ENCODE peak calls at places on chromosome 6, in ten cellular contexts. One of them, this sample, is unnamed.

GRCh38 chr6:151284012-151284411 is 44.2 kb downstream of the AKAP12 start:
- DNase-seq in A549: no peak
- DNase-seq in stomach: no peak
- DNase-seq in mucosa of descending colon: no peak
- DNase-seq in esophagus squamous epithelium: no peak
- DNase-seq in sigmoid colon: peak
- DNase-seq in tibial nerve: no peak
- DNase-seq in psoas muscle: no peak
- DNase-seq in heart left ventricle: no peak
- DNase-seq in cardiac fibroblast: no peak
- DNase-seq in this sample: no peak

GRCh38 chr6:37303091-37303620 is 45.2 kb upstream of the TMEM217 start:
- DNase-seq in A549: no peak
- DNase-seq in stomach: no peak
- DNase-seq in mucosa of descending colon: no peak
- DNase-seq in esophagus squamous epithelium: no peak
- DNase-seq in sigmoid colon: no peak
- DNase-seq in tibial nerve: no peak
- DNase-seq in psoas muscle: no peak
- DNase-seq in heart left ventricle: no peak
- DNase-seq in cardiac fibroblast: no peak
- DNase-seq in this sample: no peak

GRCh38 chr6:131129657-131130545 is 5.4 kb upstream of the AKAP7 start:
- DNase-seq in A549: no peak
- DNase-seq in stomach: no peak
- DNase-seq in mucosa of descending colon: no peak
- DNase-seq in esophagus squamous epithelium: no peak
- DNase-seq in sigmoid colon: no peak
- DNase-seq in tibial nerve: no peak
- DNase-seq in psoas muscle: no peak
- DNase-seq in heart left ventricle: no peak
- DNase-seq in cardiac fibroblast: no peak
- DNase-seq in this sample: no peak

GRCh38 chr6:18362058-18362561 is 25.0 kb upstream of the RNF144B start:
- DNase-seq in A549: no peak
- DNase-seq in stomach: no peak
- DNase-seq in mucosa of descending colon: no peak
- DNase-seq in esophagus squamous epithelium: no peak
- DNase-seq in sigmoid colon: no peak
- DNase-seq in tibial nerve: no peak
- DNase-seq in psoas muscle: no peak
- DNase-seq in heart left ventricle: no peak
- DNase-seq in cardiac fibroblast: peak
- DNase-seq in this sample: no peak

GRCh38 chr6:16519265-16520242 is 241.7 kb downstream of the ATXN1 start:
- DNase-seq in A549: no peak
- DNase-seq in stomach: no peak
- DNase-seq in mucosa of descending colon: no peak
- DNase-seq in esophagus squamous epithelium: no peak
- DNase-seq in sigmoid colon: no peak
- DNase-seq in tibial nerve: no peak
- DNase-seq in psoas muscle: no peak
- DNase-seq in heart left ventricle: no peak
- DNase-seq in cardiac fibroblast: peak
- DNase-seq in this sample: no peak

GRCh38 chr6:52526634-52527033 is 50.2 kb downstream of the TRAM2 start:
- DNase-seq in A549: no peak
- DNase-seq in stomach: no peak
- DNase-seq in mucosa of descending colon: no peak
- DNase-seq in esophagus squamous epithelium: no peak
- DNase-seq in sigmoid colon: no peak
- DNase-seq in tibial nerve: no peak
- DNase-seq in psoas muscle: no peak
- DNase-seq in heart left ventricle: no peak
- DNase-seq in cardiac fibroblast: no peak
- DNase-seq in this sample: no peak

GRCh38 chr6:6599468-6599873 is 11.0 kb downstream of the LY86 start:
- DNase-seq in A549: no peak
- DNase-seq in stomach: no peak
- DNase-seq in mucosa of descending colon: peak
- DNase-seq in esophagus squamous epithelium: no peak
- DNase-seq in sigmoid colon: peak
- DNase-seq in tibial nerve: no peak
- DNase-seq in psoas muscle: no peak
- DNase-seq in heart left ventricle: peak
- DNase-seq in cardiac fibroblast: no peak
- DNase-seq in this sample: no peak

GRCh38 chr6:6825986-6826901 is 237.7 kb downstream of the LY86 start:
- DNase-seq in A549: no peak
- DNase-seq in stomach: peak
- DNase-seq in mucosa of descending colon: peak
- DNase-seq in esophagus squamous epithelium: no peak
- DNase-seq in sigmoid colon: peak
- DNase-seq in tibial nerve: no peak
- DNase-seq in psoas muscle: peak
- DNase-seq in heart left ventricle: peak
- DNase-seq in cardiac fibroblast: peak
- DNase-seq in this sample: no peak

GRCh38 chr6:144152334-144152900 is 2.1 kb downstream of the STX11 start:
- DNase-seq in A549: no peak
- DNase-seq in stomach: no peak
- DNase-seq in mucosa of descending colon: no peak
- DNase-seq in esophagus squamous epithelium: no peak
- DNase-seq in sigmoid colon: no peak
- DNase-seq in tibial nerve: no peak
- DNase-seq in psoas muscle: no peak
- DNase-seq in heart left ventricle: no peak
- DNase-seq in cardiac fibroblast: no peak
- DNase-seq in this sample: no peak

GRCh38 chr6:150352321-150353296 is 16.2 kb upstream of the IYD start:
- DNase-seq in A549: peak
- DNase-seq in stomach: no peak
- DNase-seq in mucosa of descending colon: no peak
- DNase-seq in esophagus squamous epithelium: no peak
- DNase-seq in sigmoid colon: no peak
- DNase-seq in tibial nerve: no peak
- DNase-seq in psoas muscle: no peak
- DNase-seq in heart left ventricle: no peak
- DNase-seq in cardiac fibroblast: peak
- DNase-seq in this sample: no peak

GRCh38 chr6:134894800-134895199 is 55.1 kb downstream of the ALDH8A1 start:
- DNase-seq in A549: no peak
- DNase-seq in stomach: no peak
- DNase-seq in mucosa of descending colon: no peak
- DNase-seq in esophagus squamous epithelium: no peak
- DNase-seq in sigmoid colon: no peak
- DNase-seq in tibial nerve: no peak
- DNase-seq in psoas muscle: no peak
- DNase-seq in heart left ventricle: no peak
- DNase-seq in cardiac fibroblast: no peak
- DNase-seq in this sample: no peak

GRCh38 chr6:22106445-22106844 is 190.4 kb downstream of the PRL start:
- DNase-seq in A549: no peak
- DNase-seq in stomach: no peak
- DNase-seq in mucosa of descending colon: no peak
- DNase-seq in esophagus squamous epithelium: no peak
- DNase-seq in sigmoid colon: no peak
- DNase-seq in tibial nerve: no peak
- DNase-seq in psoas muscle: no peak
- DNase-seq in heart left ventricle: no peak
- DNase-seq in cardiac fibroblast: no peak
- DNase-seq in this sample: no peak

GRCh38 chr6:169990095-169991030 is 238.9 kb downstream of the ERMARD start:
- DNase-seq in A549: no peak
- DNase-seq in stomach: peak
- DNase-seq in mucosa of descending colon: peak
- DNase-seq in esophagus squamous epithelium: no peak
- DNase-seq in sigmoid colon: peak
- DNase-seq in tibial nerve: no peak
- DNase-seq in psoas muscle: no peak
- DNase-seq in heart left ventricle: no peak
- DNase-seq in cardiac fibroblast: no peak
- DNase-seq in this sample: no peak

GRCh38 chr6:112007805-112008204 is 46.1 kb upstream of the CCN6 start:
- DNase-seq in A549: no peak
- DNase-seq in stomach: no peak
- DNase-seq in mucosa of descending colon: peak
- DNase-seq in esophagus squamous epithelium: no peak
- DNase-seq in sigmoid colon: peak
- DNase-seq in tibial nerve: no peak
- DNase-seq in psoas muscle: no peak
- DNase-seq in heart left ventricle: peak
- DNase-seq in cardiac fibroblast: peak
- DNase-seq in this sample: no peak

GRCh38 chr6:112007254-112007653 is 46.6 kb upstream of the CCN6 start:
- DNase-seq in A549: no peak
- DNase-seq in stomach: no peak
- DNase-seq in mucosa of descending colon: no peak
- DNase-seq in esophagus squamous epithelium: no peak
- DNase-seq in sigmoid colon: no peak
- DNase-seq in tibial nerve: no peak
- DNase-seq in psoas muscle: no peak
- DNase-seq in heart left ventricle: no peak
- DNase-seq in cardiac fibroblast: peak
- DNase-seq in this sample: no peak

GRCh38 chr6:112008482-112008881 is 45.4 kb upstream of the CCN6 start:
- DNase-seq in A549: no peak
- DNase-seq in stomach: no peak
- DNase-seq in mucosa of descending colon: no peak
- DNase-seq in esophagus squamous epithelium: no peak
- DNase-seq in sigmoid colon: no peak
- DNase-seq in tibial nerve: no peak
- DNase-seq in psoas muscle: no peak
- DNase-seq in heart left ventricle: no peak
- DNase-seq in cardiac fibroblast: no peak
- DNase-seq in this sample: no peak

GRCh38 chr6:112013051-112013450 is 40.9 kb upstream of the CCN6 start:
- DNase-seq in A549: no peak
- DNase-seq in stomach: no peak
- DNase-seq in mucosa of descending colon: no peak
- DNase-seq in esophagus squamous epithelium: no peak
- DNase-seq in sigmoid colon: no peak
- DNase-seq in tibial nerve: no peak
- DNase-seq in psoas muscle: no peak
- DNase-seq in heart left ventricle: no peak
- DNase-seq in cardiac fibroblast: no peak
- DNase-seq in this sample: no peak

GRCh38 chr6:112010328-112010727 is 43.6 kb upstream of the CCN6 start:
- DNase-seq in A549: no peak
- DNase-seq in stomach: no peak
- DNase-seq in mucosa of descending colon: no peak
- DNase-seq in esophagus squamous epithelium: no peak
- DNase-seq in sigmoid colon: no peak
- DNase-seq in tibial nerve: no peak
- DNase-seq in psoas muscle: no peak
- DNase-seq in heart left ventricle: no peak
- DNase-seq in cardiac fibroblast: no peak
- DNase-seq in this sample: no peak
- TF ChIP-seq CTCF in A549: no peak
- TF ChIP-seq CTCF in stomach: no peak
- TF ChIP-seq CTCF in mucosa of descending colon: no peak
- TF ChIP-seq CTCF in esophagus squamous epithelium: no peak
- TF ChIP-seq CTCF in sigmoid colon: no peak
- TF ChIP-seq CTCF in tibial nerve: peak
- TF ChIP-seq CTCF in psoas muscle: no peak
- TF ChIP-seq CTCF in heart left ventricle: no peak
- TF ChIP-seq CTCF in cardiac fibroblast: peak
- TF ChIP-seq CTCF in this sample: no peak

DNA sequence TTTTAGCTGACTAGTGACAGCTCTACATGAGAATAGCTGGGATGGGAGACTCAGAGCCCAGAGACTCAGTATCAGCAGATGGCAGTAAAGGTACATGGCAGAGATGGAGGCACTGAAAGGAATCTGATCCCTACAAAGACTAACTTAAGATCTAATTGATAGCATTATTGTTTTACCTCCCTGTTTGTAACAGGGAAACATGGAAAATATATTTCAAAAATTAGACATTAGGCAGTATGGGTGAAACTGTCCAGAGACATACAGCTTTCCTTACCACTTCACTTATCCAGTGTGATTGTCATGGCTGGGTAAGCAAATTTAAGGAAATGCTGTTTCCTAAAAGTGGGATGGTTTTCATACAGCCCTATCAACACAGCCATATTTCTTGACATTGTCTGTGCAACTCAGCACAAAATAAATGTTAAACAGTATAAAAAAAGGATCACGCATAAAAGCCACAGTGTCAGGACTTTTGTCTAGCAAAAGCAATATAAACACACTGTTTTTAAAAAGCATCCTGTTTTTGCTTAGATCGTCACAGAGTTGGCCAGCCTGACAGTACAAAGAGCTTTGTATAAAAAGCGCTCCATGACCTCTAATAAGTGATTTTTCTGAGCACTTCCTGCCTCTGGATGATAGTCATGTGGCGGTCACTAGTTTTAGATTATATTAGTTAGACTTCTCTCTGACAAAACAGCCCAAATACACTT is 376.9 kb downstream of the PHF3 start:
- DNase-seq in A549: peak
- DNase-seq in stomach: no peak
- DNase-seq in mucosa of descending colon: peak
- DNase-seq in esophagus squamous epithelium: no peak
- DNase-seq in sigmoid colon: no peak
- DNase-seq in tibial nerve: no peak
- DNase-seq in psoas muscle: no peak
- DNase-seq in heart left ventricle: no peak
- DNase-seq in cardiac fibroblast: peak
- DNase-seq in this sample: no peak
- TF ChIP-seq CTCF in A549: peak
- TF ChIP-seq CTCF in stomach: no peak
- TF ChIP-seq CTCF in mucosa of descending colon: peak
- TF ChIP-seq CTCF in esophagus squamous epithelium: peak
- TF ChIP-seq CTCF in sigmoid colon: no peak
- TF ChIP-seq CTCF in tibial nerve: peak
- TF ChIP-seq CTCF in psoas muscle: no peak
- TF ChIP-seq CTCF in heart left ventricle: peak
- TF ChIP-seq CTCF in cardiac fibroblast: peak
- TF ChIP-seq CTCF in this sample: no peak

GRCh38 chr6:36139431-36139830 is 9.1 kb downstream of the MAPK13 start:
- DNase-seq in A549: no peak
- DNase-seq in stomach: no peak
- DNase-seq in mucosa of descending colon: no peak
- DNase-seq in esophagus squamous epithelium: no peak
- DNase-seq in sigmoid colon: no peak
- DNase-seq in tibial nerve: no peak
- DNase-seq in psoas muscle: no peak
- DNase-seq in heart left ventricle: no peak
- DNase-seq in cardiac fibroblast: peak
- DNase-seq in this sample: no peak
- TF ChIP-seq CTCF in A549: no peak
- TF ChIP-seq CTCF in stomach: no peak
- TF ChIP-seq CTCF in mucosa of descending colon: no peak
- TF ChIP-seq CTCF in esophagus squamous epithelium: peak
- TF ChIP-seq CTCF in sigmoid colon: no peak
- TF ChIP-seq CTCF in tibial nerve: peak
- TF ChIP-seq CTCF in psoas muscle: no peak
- TF ChIP-seq CTCF in heart left ventricle: no peak
- TF ChIP-seq CTCF in cardiac fibroblast: peak
- TF ChIP-seq CTCF in this sample: no peak

DNA sequence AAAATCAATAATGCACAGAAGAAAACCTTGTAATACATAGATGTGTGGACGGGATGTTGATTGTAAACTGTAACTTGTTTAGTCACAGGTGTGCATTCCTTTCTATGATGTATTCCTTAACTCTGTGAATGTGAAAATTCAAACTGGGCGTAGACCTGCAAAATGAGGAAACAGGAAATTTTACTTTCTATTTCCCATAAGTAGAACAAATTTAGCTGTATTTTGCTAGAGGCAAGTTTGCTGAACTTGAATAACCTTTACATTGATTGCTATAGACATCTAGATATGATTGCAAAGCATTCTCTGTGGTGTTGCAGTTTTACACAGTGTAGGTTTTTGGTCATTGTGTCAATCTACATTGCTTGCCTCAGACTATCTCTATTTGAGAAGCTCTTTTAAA is 368.4 kb upstream of the MAN1A1 start:
- DNase-seq in A549: no peak
- DNase-seq in stomach: no peak
- DNase-seq in mucosa of descending colon: no peak
- DNase-seq in esophagus squamous epithelium: no peak
- DNase-seq in sigmoid colon: no peak
- DNase-seq in tibial nerve: no peak
- DNase-seq in psoas muscle: no peak
- DNase-seq in heart left ventricle: no peak
- DNase-seq in cardiac fibroblast: no peak
- DNase-seq in this sample: no peak
- TF ChIP-seq CTCF in A549: no peak
- TF ChIP-seq CTCF in stomach: no peak
- TF ChIP-seq CTCF in mucosa of descending colon: no peak
- TF ChIP-seq CTCF in esophagus squamous epithelium: no peak
- TF ChIP-seq CTCF in sigmoid colon: no peak
- TF ChIP-seq CTCF in tibial nerve: no peak
- TF ChIP-seq CTCF in psoas muscle: no peak
- TF ChIP-seq CTCF in heart left ventricle: no peak
- TF ChIP-seq CTCF in cardiac fibroblast: no peak
- TF ChIP-seq CTCF in this sample: no peak

This sample was measured in omental fat pad.